ENCODE peak calls at places on chromosome 5, in five cellular contexts. X, T, K, Q and V are unnamed samples. For H3K4me1, the result is how much of the 10 kb centered on the place peaks cover.

GRCh38 chr5:98301567-98301966 is 471.9 kb upstream of the RGMB start:
- DNase-seq in X (no peak), T (no peak), K (no peak), Q (no peak), V (no peak)

GRCh38 chr5:134451618-134452505 is 40.2 kb upstream of the CDKN2AIPNL start:
- DNase-seq in X (peak), T (peak), K (peak), Q (peak), V (peak)

GRCh38 chr5:60633336-60633735 is 66.6 kb downstream of the DEPDC1B start:
- DNase-seq in X (peak), T (no peak), K (peak), Q (no peak), V (no peak)

GRCh38 chr5:11588803-11589202 is 315.4 kb downstream of the CTNND2 start:
- DNase-seq in X (no peak), T (no peak), K (peak), Q (no peak), V (no peak)

GRCh38 chr5:179732918-179733763 is 519 bp downstream of the MAML1 start:
- DNase-seq in X (peak), T (peak), K (peak), Q (no peak), V (peak)

GRCh38 chr5:83559141-83559785 is 87.7 kb downstream of the VCAN start:
- DNase-seq in X (peak), T (no peak), K (no peak), Q (no peak), V (no peak)

GRCh38 chr5:54756796-54757402 is 228.5 kb downstream of the ESM1 start:
- DNase-seq in X (no peak), T (no peak), K (no peak), Q (no peak), V (no peak)

GRCh38 chr5:37836173-37837100 is 3.4 kb downstream of the GDNF start:
- DNase-seq in X (no peak), T (peak), K (no peak), Q (no peak), V (no peak)

GRCh38 chr5:99141534-99142135 is 212.8 kb upstream of the CHD1 start:
- DNase-seq in X (peak), T (no peak), K (no peak), Q (no peak), V (no peak)

GRCh38 chr5:4873656-4874055 is 266.5 kb upstream of the ADAMTS16 start:
- DNase-seq in X (no peak), T (no peak), K (no peak), Q (no peak), V (no peak)

GRCh38 chr5:124253421-124253820 is 493.0 kb downstream of the ZNF608 start:
- DNase-seq in X (no peak), T (no peak), K (peak), Q (no peak), V (no peak)

GRCh38 chr5:126938461-126938860 is 91.9 kb downstream of the MARCHF3 start:
- DNase-seq in X (no peak), T (no peak), K (no peak), Q (no peak), V (no peak)

GRCh38 chr5:980001-980588 is 28.5 kb upstream of the NKD2 start:
- DNase-seq in X (peak), T (no peak), K (no peak), Q (no peak), V (peak)

GRCh38 chr5:151156732-151157402 is 712 bp downstream of the ANXA6 start:
- DNase-seq in X (peak), T (no peak), K (peak), Q (peak), V (no peak)

GRCh38 chr5:122126177-122126701 is 3.1 kb upstream of the ZNF474 start:
- DNase-seq in X (no peak), T (no peak), K (no peak), Q (peak), V (no peak)

GRCh38 chr5:524442-525163 is at the start of gene SLC9A3:
- DNase-seq in X (no peak), T (no peak), K (no peak), Q (no peak), V (no peak)

GRCh38 chr5:179986328-179986727 is 78.6 kb upstream of the TBC1D9B start:
- DNase-seq in X (no peak), T (no peak), K (peak), Q (no peak), V (no peak)

GRCh38 chr5:168740055-168740820 is 161.1 kb upstream of the PANK3 start:
- DNase-seq in X (no peak), T (no peak), K (no peak), Q (no peak), V (no peak)

GRCh38 chr5:43137326-43137725 is 16.6 kb downstream of the ZNF131 start:
- DNase-seq in X (no peak), T (no peak), K (no peak), Q (no peak), V (no peak)

GRCh38 chr5:129664336-129664937 is 83.5 kb upstream of the MINAR2 start:
- DNase-seq in X (peak), T (no peak), K (peak), Q (peak), V (no peak)

GRCh38 chr5:175840050-175840841 is 31.1 kb upstream of the CPLX2 start:
- DNase-seq in X (no peak), T (no peak), K (no peak), Q (peak), V (no peak)

GRCh38 chr5:140785905-140786686 is at the start of gene PCDHA1:
- DNase-seq in X (no peak), T (no peak), K (no peak), Q (peak), V (no peak)

GRCh38 chr5:37777472-37778135 is 62.2 kb downstream of the GDNF start:
- DNase-seq in X (no peak), T (no peak), K (no peak), Q (no peak), V (no peak)

GRCh38 chr5:174420651-174421407 is 303.6 kb upstream of the MSX2 start:
- DNase-seq in X (no peak), T (no peak), K (no peak), Q (no peak), V (no peak)

GRCh38 chr5:41787257-41787656 is 83.0 kb downstream of the OXCT1 start:
- DNase-seq in X (no peak), T (no peak), K (no peak), Q (no peak), V (no peak)

GRCh38 chr5:141427783-141428426 is 2.4 kb upstream of the PCDHGA12 start:
- DNase-seq in X (no peak), T (no peak), K (no peak), Q (no peak), V (no peak)

GRCh38 chr5:88049737-88050136 is 218.9 kb downstream of the TMEM161B start:
- DNase-seq in X (no peak), T (no peak), K (no peak), Q (no peak), V (no peak)

GRCh38 chr5:171310816-171311697 is 2.0 kb downstream of the TLX3 start:
- DNase-seq in X (peak), T (no peak), K (no peak), Q (no peak), V (no peak)

GRCh38 chr5:171310334-171310815 is 1.3 kb downstream of the TLX3 start:
- DNase-seq in X (no peak), T (no peak), K (no peak), Q (no peak), V (no peak)

GRCh38 chr5:171313481-171314206 is 4.6 kb downstream of the TLX3 start:
- DNase-seq in X (no peak), T (no peak), K (no peak), Q (no peak), V (no peak)

GRCh38 chr5:171311698-171312083 is 2.6 kb downstream of the TLX3 start:
- DNase-seq in X (no peak), T (no peak), K (no peak), Q (no peak), V (no peak)

GRCh38 chr5:171312129-171312819 is 3.2 kb downstream of the TLX3 start:
- DNase-seq in X (no peak), T (no peak), K (no peak), Q (no peak), V (no peak)
- H3K4me1 ChIP-seq in X (half or more), T (half or more), K (half or more), Q (under half), V (under half)

GRCh38 chr5:139742173-139742903 is 53.3 kb upstream of the PSD2 start:
- DNase-seq in X (peak), T (no peak), K (no peak), Q (no peak), V (no peak)
- H3K4me1 ChIP-seq in X (under half), T (under half), K (under half), Q (under half), V (under half)

GRCh38 chr5:74632947-74633356 is 7.6 kb downstream of the ENC1 start:
- DNase-seq in X (no peak), T (no peak), K (no peak), Q (no peak), V (no peak)
- H3K4me1 ChIP-seq in X (half or more), T (half or more), K (under half), Q (under half), V (under half)

GRCh38 chr5:139180850-139181785 is 17.1 kb downstream of the SIL1 start:
- DNase-seq in X (no peak), T (no peak), K (no peak), Q (no peak), V (no peak)

GRCh38 chr5:139178948-139179347 is 19.2 kb downstream of the SIL1 start:
- DNase-seq in X (peak), T (no peak), K (peak), Q (peak), V (peak)

GRCh38 chr5:139182528-139183296 is 15.5 kb downstream of the SIL1 start:
- DNase-seq in X (no peak), T (no peak), K (no peak), Q (no peak), V (no peak)

GRCh38 chr5:139183502-139183901 is 14.7 kb downstream of the SIL1 start:
- DNase-seq in X (no peak), T (no peak), K (peak), Q (no peak), V (no peak)

DNA sequence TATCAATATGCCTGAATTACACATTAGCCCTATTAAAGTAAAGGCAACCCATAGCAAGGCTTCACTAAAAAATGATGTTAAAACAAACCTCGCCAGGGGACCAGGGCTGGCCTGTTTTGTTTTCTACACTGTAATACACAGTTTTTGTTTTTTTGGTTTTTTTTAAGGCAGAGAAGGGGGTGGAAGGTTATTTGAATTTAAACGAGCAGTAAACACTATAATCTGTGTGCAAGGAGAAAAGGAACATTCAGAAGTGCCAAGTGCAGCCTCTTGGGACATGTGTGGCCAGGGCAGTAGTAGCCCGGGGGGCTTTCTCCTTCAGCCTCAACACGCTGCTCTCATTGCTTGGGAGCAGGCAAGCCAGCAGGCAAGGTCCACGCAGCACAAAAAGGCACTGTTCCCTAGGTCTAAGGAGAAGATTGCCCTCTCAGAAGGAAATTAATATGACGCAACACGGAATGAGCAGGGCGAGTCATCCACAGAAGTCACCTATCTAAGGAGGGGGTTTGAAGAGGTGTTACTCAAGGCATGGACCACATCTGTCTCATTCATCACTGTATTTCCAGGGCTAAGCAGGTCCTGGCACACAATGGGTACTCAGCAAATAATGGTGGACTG is 16.2 kb downstream of the SIL1 start:
- DNase-seq in X (peak), T (no peak), K (no peak), Q (no peak), V (no peak)
- H3K4me1 ChIP-seq in X (half or more), T (half or more), K (half or more), Q (under half), V (under half)